ENCODE peak calls at places on chromosomes 5 and 9, in four cellular contexts. N is hepatic stellate cell, V is bronchial epithelial cell, L is AG09309. G is an unnamed sample.

GRCh38 chr5:87949665-87950640 is 318.7 kb downstream of the TMEM161B start:
- DNase-seq in N (no peak), V (no peak), L (no peak), G (no peak)

GRCh38 chr9:132849168-132849831 is 28.8 kb downstream of the AK8 start:
- DNase-seq in N (no peak), V (no peak), L (no peak), G (no peak)

GRCh38 chr5:149443210-149443609 is 64.1 kb upstream of the IL17B start:
- DNase-seq in N (no peak), V (no peak), L (no peak), G (no peak)

GRCh38 chr5:23977365-23977764 is 470.0 kb downstream of the PRDM9 start:
- DNase-seq in N (no peak), V (no peak), L (no peak), G (no peak)

GRCh38 chr9:136494012-136494411 is 11.2 kb upstream of the SEC16A start:
- DNase-seq in N (no peak), V (no peak), L (no peak), G (no peak)

GRCh38 chr9:132235894-132236661 is 74.2 kb downstream of the NTNG2 start:
- DNase-seq in N (peak), V (peak), L (no peak), G (peak)

GRCh38 chr5:80172067-80172690 is 83.7 kb downstream of the SERINC5 start:
- DNase-seq in N (no peak), V (no peak), L (no peak), G (no peak)

GRCh38 chr9:135079018-135079417 is 8.4 kb upstream of the OLFM1 start:
- DNase-seq in N (no peak), V (no peak), L (no peak), G (no peak)

GRCh38 chr9:98707158-98708102 is 1.3 kb downstream of the GABBR2 start:
- DNase-seq in N (peak), V (peak), L (peak), G (peak)

GRCh38 chr9:83199240-83199639 is 136.3 kb upstream of the RASEF start:
- DNase-seq in N (peak), V (peak), L (peak), G (peak)

GRCh38 chr5:9782806-9783560 is 152.8 kb upstream of the TAS2R1 start:
- DNase-seq in N (no peak), V (no peak), L (peak), G (peak)